ENCODE peak calls at places on chromosomes 12 and 14, in ten cellular contexts. N, J, L, H, T, X, K, U, E and B are unnamed samples.
A peak's percentile ranks its signal among the peaks of the same experiment; 100 is the strongest.

GRCh38 chr14:55832974-55833373 is 253.0 kb downstream of the KTN1 start:
- DNase-seq in E (no peak), K (no peak), H (no peak), N (no peak), J (no peak), T (no peak), X (no peak), L (no peak), U (no peak), B (no peak)

GRCh38 chr14:81471062-81471461 is 62.6 kb downstream of the SEL1L start:
- DNase-seq in E (no peak), U (no peak), H (no peak), J (no peak), T (no peak), L (no peak), N (no peak), X (no peak), K (no peak), B (no peak)

GRCh38 chr12:69354561-69355187 is 4.9 kb upstream of the YEATS4 start:
- DNase-seq in L (peak; percentile 46), E (no peak), N (no peak), X (no peak), J (no peak), K (no peak), H (no peak), U (no peak), T (no peak), B (no peak)

GRCh38 chr14:77547512-77547911 is 48.9 kb upstream of the ISM2 start:
- DNase-seq in N (no peak), K (no peak), E (no peak), T (no peak), H (no peak), J (no peak), L (no peak), U (no peak), X (no peak), B (no peak)

GRCh38 chr12:53595212-53595611 is 31.0 kb downstream of the ATF7 start:
- DNase-seq in K (no peak), U (no peak), J (no peak), X (no peak), H (peak; percentile 32), E (no peak), L (no peak), N (no peak), T (no peak), B (no peak)

GRCh38 chr12:112130461-112130998 is 5.2 kb downstream of the TRAFD1 start:
- DNase-seq in T (peak; percentile 29), L (no peak), N (no peak), J (peak; percentile 60), U (peak; percentile 61), K (peak; percentile 41), H (no peak), X (no peak), E (no peak), B (no peak)

GRCh38 chr12:82688035-82688501 is 1.4 kb downstream of the TMTC2 start:
- DNase-seq in E (no peak), J (no peak), H (peak; percentile 19), U (peak; percentile 36), K (peak; percentile 12), T (no peak), L (no peak), X (no peak), N (no peak), B (no peak)

GRCh38 chr12:19404232-19404880 is 34.9 kb upstream of the AEBP2 start:
- DNase-seq in J (no peak), T (no peak), H (no peak), X (no peak), E (no peak), K (no peak), N (no peak), L (no peak), U (no peak), B (no peak)

GRCh38 chr12:38983117-38983571 is 77.8 kb upstream of the CPNE8 start:
- DNase-seq in E (no peak), N (no peak), U (no peak), T (no peak), J (no peak), X (no peak), H (no peak), K (no peak), L (no peak), B (no peak)

GRCh38 chr12:56034586-56035332 is 7.0 kb upstream of the RPS26 start:
- DNase-seq in X (no peak), U (no peak), N (no peak), J (no peak), K (no peak), E (no peak), L (no peak), T (no peak), H (no peak), B (no peak)

GRCh38 chr12:31835276-31835882 is 106.6 kb upstream of the AMN1 start:
- DNase-seq in E (no peak), U (no peak), J (no peak), H (no peak), X (no peak), L (no peak), N (no peak), T (no peak), K (no peak), B (no peak)

GRCh38 chr14:35932659-35933159 is 106.6 kb downstream of the BRMS1L start:
- DNase-seq in E (no peak), L (no peak), H (no peak), J (no peak), N (no peak), X (no peak), U (no peak), K (no peak), T (no peak), B (no peak)

GRCh38 chr14:38363217-38363616 is 107.3 kb upstream of the CLEC14A start:
- DNase-seq in J (no peak), X (no peak), K (no peak), T (no peak), N (no peak), U (no peak), L (no peak), H (no peak), E (no peak), B (no peak)

GRCh38 chr12:129887047-129887568 is 16.7 kb downstream of the TMEM132D start:
- DNase-seq in L (no peak), U (peak; percentile 57), K (no peak), E (peak; percentile 19), N (peak; percentile 71), X (no peak), H (no peak), T (no peak), J (peak; percentile 9), B (no peak)

GRCh38 chr12:57341275-57341990 is 89.4 kb downstream of the R3HDM2 start:
- DNase-seq in U (peak; percentile 77), H (peak; percentile 30), N (no peak), J (no peak), L (no peak), X (no peak), K (no peak), E (no peak), T (no peak), B (no peak)

GRCh38 chr14:64294672-64295413 is 672 bp upstream of the ESR2 start:
- DNase-seq in E (no peak), X (peak; percentile 88), K (peak; percentile 72), J (no peak), U (peak; percentile 68), N (peak; percentile 81), T (peak; percentile 14), H (peak; percentile 59), L (peak; percentile 88), B (peak; percentile 72)

GRCh38 chr14:103329421-103330347 is 4.4 kb upstream of the EIF5 start:
- DNase-seq in U (peak; percentile 69), T (peak; percentile 22), L (no peak), H (peak; percentile 87), N (peak; percentile 84), J (no peak), X (no peak), K (no peak), E (no peak), B (peak; percentile 40)

GRCh38 chr12:104682790-104683279 is 226.1 kb downstream of the CHST11 start:
- DNase-seq in J (no peak), N (no peak), H (no peak), L (no peak), E (no peak), U (no peak), K (no peak), X (no peak), T (peak; percentile 62), B (no peak)

GRCh38 chr12:42570076-42570475 is 19.5 kb downstream of the PRICKLE1 start:
- DNase-seq in K (no peak), E (no peak), T (no peak), X (no peak), L (no peak), U (no peak), N (no peak), H (no peak), J (no peak), B (no peak)

GRCh38 chr12:53623986-53624385 is 2.2 kb downstream of the ATF7 start:
- DNase-seq in K (peak; percentile 53), H (peak; percentile 66), N (no peak), L (no peak), E (no peak), X (no peak), J (no peak), T (no peak), U (peak; percentile 85), B (no peak)

GRCh38 chr12:14171111-14171510 is 189.7 kb upstream of the GRIN2B start:
- DNase-seq in E (no peak), K (no peak), T (no peak), J (no peak), N (no peak), H (no peak), X (no peak), L (no peak), U (no peak), B (no peak)

GRCh38 chr12:28578833-28579252 is 388.6 kb downstream of the CCDC91 start:
- DNase-seq in T (no peak), J (no peak), L (no peak), X (no peak), N (no peak), U (peak; percentile 68), H (no peak), E (no peak), K (no peak), B (no peak)

GRCh38 chr12:27751386-27752047 is 28.5 kb upstream of the KLHL42 start:
- DNase-seq in L (no peak), T (no peak), J (no peak), K (no peak), U (peak; percentile 29), X (no peak), N (no peak), H (no peak), E (no peak), B (no peak)

GRCh38 chr14:101590062-101590461 is 28.8 kb downstream of the DIO3 start:
- DNase-seq in U (no peak), L (no peak), K (no peak), X (no peak), J (no peak), N (no peak), E (no peak), T (no peak), H (no peak), B (no peak)

GRCh38 chr14:91409991-91410401 is 7.6 kb downstream of the CCDC88C start:
- DNase-seq in T (no peak), H (no peak), L (no peak), E (no peak), J (no peak), U (no peak), N (no peak), X (no peak), K (no peak), B (no peak)